ENCODE peak calls at places on chromosomes 7 and 10, in five cellular contexts. Y is HCT116, K is K562, Z is SK-N-SH, J is H1. V is an unnamed sample.

GRCh38 chr10:114167985-114168384 is 6.0 kb downstream of the CCDC186 start:
- DNase-seq in Y (no peak), K (no peak), Z (no peak), J (no peak), V (no peak)

GRCh38 chr10:121406823-121407545 is 191.3 kb downstream of the FGFR2 start:
- DNase-seq in Y (no peak), K (no peak), Z (no peak), J (no peak), V (no peak)

GRCh38 chr10:12434277-12434676 is 84.9 kb downstream of the CAMK1D start:
- DNase-seq in Y (no peak), K (no peak), Z (no peak), J (no peak), V (no peak)

GRCh38 chr10:70804424-70804814 is 11.3 kb upstream of the SGPL1 start:
- DNase-seq in Y (no peak), K (no peak), Z (no peak), J (no peak), V (no peak)

GRCh38 chr10:126060232-126060935 is 164.0 kb downstream of the FANK1 start:
- DNase-seq in Y (no peak), K (no peak), Z (no peak), J (no peak), V (peak)

GRCh38 chr7:127733976-127734375 is 82.0 kb downstream of the SND1 start:
- DNase-seq in Y (no peak), K (no peak), Z (no peak), J (no peak), V (no peak)

GRCh38 chr7:21357146-21358097 is 70.5 kb upstream of the SP4 start:
- DNase-seq in Y (no peak), K (no peak), Z (no peak), J (no peak), V (no peak)

GRCh38 chr10:74821501-74821900 is 4.9 kb upstream of the KAT6B start:
- DNase-seq in Y (no peak), K (no peak), Z (no peak), J (no peak), V (no peak)

GRCh38 chr10:7855205-7855604 is 36.9 kb downstream of the TAF3 start:
- DNase-seq in Y (no peak), K (no peak), Z (no peak), J (peak), V (no peak)

GRCh38 chr7:82594665-82595064 is 151.1 kb upstream of the CACNA2D1 start:
- DNase-seq in Y (no peak), K (no peak), Z (no peak), J (no peak), V (no peak)

GRCh38 chr10:104622175-104622574 is 18.9 kb upstream of the SORCS3 start:
- DNase-seq in Y (no peak), K (no peak), Z (no peak), J (no peak), V (no peak)

GRCh38 chr10:73875139-73875475 is 752 bp upstream of the CAMK2G start:
- DNase-seq in Y (no peak), K (no peak), Z (no peak), J (no peak), V (no peak)

GRCh38 chr10:67280405-67280804 is 354.6 kb downstream of the LRRTM3 start:
- DNase-seq in Y (no peak), K (no peak), Z (no peak), J (no peak), V (no peak)

GRCh38 chr7:122944682-122945303 is 50.7 kb downstream of the TAS2R16 start:
- DNase-seq in Y (no peak), K (no peak), Z (no peak), J (no peak), V (no peak)

GRCh38 chr7:132461043-132461592 is 115.2 kb downstream of the PLXNA4 start:
- DNase-seq in Y (no peak), K (no peak), Z (no peak), J (no peak), V (no peak)

GRCh38 chr10:58328233-58328632 is 6.6 kb upstream of the UBE2D1 start:
- DNase-seq in Y (no peak), K (no peak), Z (no peak), J (no peak), V (no peak)

GRCh38 chr10:5094265-5095205 is at the start of gene AKR1C3:
- DNase-seq in Y (peak), K (peak), Z (peak), J (peak), V (no peak)

GRCh38 chr7:149104749-149105148 is 14.2 kb upstream of the ZNF786 start:
- DNase-seq in Y (no peak), K (no peak), Z (no peak), J (no peak), V (no peak)

DNA sequence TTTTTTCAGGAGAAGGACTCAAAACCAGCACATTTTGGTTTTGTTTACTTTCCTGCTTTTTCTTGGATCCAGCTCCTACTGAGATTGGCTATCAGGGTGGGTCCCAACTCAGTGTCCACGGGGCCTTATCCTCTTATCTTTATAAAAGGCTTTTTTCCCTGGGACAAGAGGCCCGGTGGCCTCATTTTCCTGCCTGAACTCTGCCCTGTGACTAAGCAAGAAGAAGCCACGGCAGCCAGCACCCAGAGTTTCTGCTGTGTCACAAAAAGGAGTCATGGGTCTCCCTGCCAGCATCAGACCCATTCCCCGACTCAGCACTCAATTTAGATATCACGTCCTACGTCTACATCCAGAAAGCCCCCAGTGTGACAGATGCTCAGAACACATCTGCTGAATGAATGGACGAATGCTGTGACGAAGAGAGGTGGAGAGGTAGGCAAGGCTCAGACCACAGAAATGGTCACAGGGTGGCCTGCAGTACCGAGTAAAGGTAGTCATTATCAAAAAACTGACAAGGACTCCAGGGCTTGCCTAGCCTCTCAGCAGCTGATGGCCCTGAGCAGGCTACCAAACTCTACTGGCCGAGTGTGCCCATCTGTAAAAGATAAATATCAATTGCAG is 16.7 kb downstream of the DLG5 start:
- DNase-seq in Y (no peak), K (peak), Z (no peak), J (no peak), V (no peak)
- TF ChIP-seq SIN3A in Y (no peak), K (no peak), Z (no peak), J (no peak), V (no peak)

GRCh38 chr7:121447939-121448338 is 51.8 kb upstream of the FAM3C start:
- DNase-seq in Y (no peak), K (no peak), Z (no peak), J (no peak), V (no peak)

GRCh38 chr7:121450631-121451030 is 54.5 kb upstream of the FAM3C start:
- DNase-seq in Y (no peak), K (no peak), Z (no peak), J (no peak), V (no peak)

GRCh38 chr7:121449735-121450134 is 53.6 kb upstream of the FAM3C start:
- DNase-seq in Y (no peak), K (no peak), Z (no peak), J (no peak), V (no peak)

GRCh38 chr7:121448429-121448828 is 52.3 kb upstream of the FAM3C start:
- DNase-seq in Y (no peak), K (no peak), Z (no peak), J (no peak), V (no peak)

GRCh38 chr7:121449304-121449703 is 53.2 kb upstream of the FAM3C start:
- DNase-seq in Y (no peak), K (no peak), Z (peak), J (no peak), V (no peak)
- TF ChIP-seq CTCF in Y (peak), K (no peak), Z (peak), J (no peak), V (peak)

GRCh38 chr10:25084447-25084846 is 68.0 kb downstream of the THNSL1 start:
- DNase-seq in Y (no peak), K (no peak), Z (no peak), J (no peak), V (no peak)

GRCh38 chr10:25083546-25084111 is 67.2 kb downstream of the THNSL1 start:
- DNase-seq in Y (no peak), K (no peak), Z (no peak), J (no peak), V (no peak)

GRCh38 chr10:25080880-25081581 is 64.6 kb downstream of the THNSL1 start:
- DNase-seq in Y (peak), K (peak), Z (peak), J (peak), V (peak)

GRCh38 chr10:25078659-25079429 is 62.4 kb downstream of the THNSL1 start:
- DNase-seq in Y (no peak), K (no peak), Z (no peak), J (no peak), V (no peak)

GRCh38 chr10:25082276-25083204 is 66.1 kb downstream of the THNSL1 start:
- DNase-seq in Y (no peak), K (no peak), Z (no peak), J (no peak), V (no peak)
- TF ChIP-seq SIN3A in Y (no peak), K (no peak), Z (no peak), J (no peak), V (no peak)

GRCh38 chr10:43197834-43198681 is 59.8 kb downstream of the CSGALNACT2 start:
- DNase-seq in Y (no peak), K (no peak), Z (peak), J (no peak), V (no peak)
- TF ChIP-seq CTCF in Y (peak), K (peak), Z (peak), J (peak), V (peak)

DNA sequence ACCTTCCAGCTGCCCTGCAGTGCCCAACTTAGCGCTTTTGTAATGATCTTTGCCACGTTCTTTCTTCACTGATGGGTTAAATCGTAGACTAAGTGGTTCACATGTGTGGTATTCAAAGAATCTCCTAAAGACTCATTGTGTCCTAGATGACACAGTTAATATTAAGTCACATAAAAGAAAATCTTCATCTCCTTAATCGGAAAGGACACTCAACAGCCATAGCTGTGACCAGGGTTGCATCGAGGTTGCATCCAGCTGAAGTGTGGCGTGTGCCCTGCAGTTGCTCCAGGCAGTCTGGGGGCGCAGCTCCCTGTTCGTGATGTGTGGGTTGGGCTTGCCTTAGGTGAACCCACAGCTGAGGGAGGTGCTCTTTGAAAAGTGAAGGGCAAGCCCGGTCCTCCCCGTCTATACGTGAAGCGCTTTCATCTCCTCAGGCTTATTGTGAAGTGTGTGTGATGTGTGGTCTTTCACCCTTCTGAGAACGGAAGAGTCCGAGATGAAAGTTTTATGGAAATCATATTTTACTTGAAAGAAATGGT is 122.6 kb downstream of the TRRAP start:
- DNase-seq in Y (no peak), K (no peak), Z (no peak), J (no peak), V (no peak)
- TF ChIP-seq SIN3A in Y (no peak), K (no peak), Z (no peak), J (no peak), V (no peak)